ENCODE peak calls at places on chromosomes 6 and 20, in four cellular contexts. H is GM12865; F is CD4-positive, alpha-beta T cell; T is tibial nerve. X is an unnamed sample.
A peak's percentile ranks its signal among the peaks of the same experiment; 100 is the strongest.

GRCh38 chr6:47865206-47865605 is 83.4 kb downstream of the OPN5 start:
- DNase-seq in T (no peak), H (no peak), F (no peak), X (no peak)

GRCh38 chr6:30818426-30818841 is 65.9 kb upstream of the DDR1 start:
- DNase-seq in H (no peak), T (no peak), F (no peak), X (no peak)

GRCh38 chr20:59571591-59572314 is 32.6 kb upstream of the PHACTR3 start:
- DNase-seq in T (peak; percentile 30), H (peak; percentile 48), F (peak; percentile 42), X (peak; percentile 69)

GRCh38 chr6:103675807-103676406 is 1183.8 kb downstream of the HACE1 start:
- DNase-seq in H (no peak), T (no peak), F (no peak), X (no peak)

GRCh38 chr20:63312268-63312667 is 19.3 kb downstream of the COL20A1 start:
- DNase-seq in T (no peak), F (no peak), H (no peak), X (no peak)

GRCh38 chr6:112563368-112563767 is 216.2 kb downstream of the RFPL4B start:
- DNase-seq in F (no peak), H (no peak), T (no peak), X (no peak)

GRCh38 chr20:2692886-2693285 is 306 bp downstream of the EBF4 start:
- DNase-seq in F (no peak), T (no peak), H (no peak), X (no peak)

GRCh38 chr6:26026833-26027490 is 60.3 kb upstream of the HFE start:
- DNase-seq in F (peak; percentile 86), H (peak; percentile 99), T (peak; percentile 88), X (peak; percentile 93)

GRCh38 chr6:29153083-29153482 is 17.6 kb upstream of the OR2J2 start:
- DNase-seq in T (no peak), H (no peak), F (no peak), X (no peak)

GRCh38 chr6:21992178-21992967 is 304.5 kb downstream of the PRL start:
- DNase-seq in F (no peak), H (peak; percentile 46), T (no peak), X (peak; percentile 57)

GRCh38 chr6:31734703-31735500 is 1.4 kb downstream of the CLIC1 start:
- DNase-seq in H (peak; percentile 88), T (no peak), F (no peak), X (peak; percentile 78)

GRCh38 chr20:1888796-1889463 is 6.3 kb upstream of the SIRPA start:
- DNase-seq in H (no peak), T (no peak), F (no peak), X (no peak)

GRCh38 chr6:82246802-82247633 is 526 bp downstream of the IBTK start:
- DNase-seq in T (no peak), F (no peak), H (peak; percentile 66), X (peak; percentile 43)

GRCh38 chr20:36644032-36644712 is 1.8 kb downstream of the SLA2 start:
- DNase-seq in F (peak; percentile 24), H (peak; percentile 18), T (no peak), X (peak; percentile 80)

GRCh38 chr20:43667341-43668132 is 623 bp downstream of the MYBL2 start:
- DNase-seq in H (peak; percentile 54), F (no peak), T (no peak), X (peak; percentile 47)

GRCh38 chr6:128713461-128713860 is 169.5 kb upstream of the LAMA2 start:
- DNase-seq in H (no peak), F (no peak), T (no peak), X (no peak)

GRCh38 chr20:34216382-34216742 is 24.9 kb upstream of the ASIP start:
- DNase-seq in T (no peak), H (no peak), F (no peak), X (no peak)

GRCh38 chr20:24522452-24523330 is 53.3 kb downstream of the SYNDIG1 start:
- DNase-seq in T (no peak), F (no peak), H (no peak), X (no peak)

GRCh38 chr20:63073051-63073737 is 66.4 kb upstream of the BHLHE23 start:
- DNase-seq in F (no peak), H (no peak), T (no peak), X (no peak)

GRCh38 chr20:11153819-11154218 is 480.0 kb upstream of the JAG1 start:
- DNase-seq in F (no peak), H (no peak), T (no peak), X (no peak)

GRCh38 chr6:52089758-52090348 is 2.4 kb upstream of the PKHD1 start:
- DNase-seq in F (no peak), T (no peak), H (no peak), X (no peak)

GRCh38 chr6:146892613-146893401 is 294.0 kb downstream of the ADGB start:
- DNase-seq in T (no peak), F (no peak), H (no peak), X (no peak)

GRCh38 chr20:37242503-37242902 is 19.1 kb downstream of the GHRH start:
- DNase-seq in F (no peak), T (no peak), H (no peak), X (no peak)

GRCh38 chr6:82410151-82410621 is 46.6 kb downstream of the TPBG start:
- DNase-seq in H (no peak), T (no peak), F (no peak), X (no peak)

GRCh38 chr6:6841571-6841970 is 253.1 kb downstream of the LY86 start:
- DNase-seq in F (no peak), H (no peak), T (no peak), X (no peak)

GRCh38 chr6:155093430-155093829 is 98.3 kb downstream of the TIAM2 start:
- DNase-seq in H (no peak), T (no peak), F (no peak), X (peak; percentile 56)

GRCh38 chr20:23332467-23332866 is 18.1 kb upstream of the NXT1 start:
- DNase-seq in F (no peak), T (no peak), H (no peak), X (no peak)

GRCh38 chr6:41027251-41027650 is 11.8 kb downstream of the UNC5CL start:
- DNase-seq in T (no peak), H (no peak), F (no peak), X (no peak)

GRCh38 chr20:38338849-38339520 is 7.3 kb upstream of the LBP start:
- DNase-seq in F (no peak), H (no peak), T (no peak), X (no peak)

GRCh38 chr6:82365011-82365751 is 1.6 kb downstream of the TPBG start:
- DNase-seq in H (peak; percentile 26), F (no peak), T (no peak), X (no peak)

GRCh38 chr6:56292505-56293181 is 45.3 kb upstream of the COL21A1 start:
- DNase-seq in H (peak; percentile 34), T (no peak), F (no peak), X (no peak)

GRCh38 chr20:9467995-9468394 is 46.4 kb upstream of the LAMP5 start:
- DNase-seq in H (peak; percentile 25), T (no peak), F (no peak), X (no peak)

GRCh38 chr6:125918681-125919566 is 37.6 kb upstream of the HINT3 start:
- DNase-seq in F (peak; percentile 9), H (peak; percentile 92), T (no peak), X (peak; percentile 67)

GRCh38 chr20:11646359-11646758 is 271.3 kb upstream of the BTBD3 start:
- DNase-seq in T (no peak), F (no peak), H (no peak), X (no peak)

GRCh38 chr20:2742934-2743559 is 50.5 kb downstream of the EBF4 start:
- DNase-seq in T (no peak), H (peak; percentile 65), F (peak; percentile 63), X (peak; percentile 77)

GRCh38 chr20:56733967-56734366 is 104.9 kb downstream of the TFAP2C start:
- DNase-seq in F (no peak), H (no peak), T (no peak), X (no peak)

DNA sequence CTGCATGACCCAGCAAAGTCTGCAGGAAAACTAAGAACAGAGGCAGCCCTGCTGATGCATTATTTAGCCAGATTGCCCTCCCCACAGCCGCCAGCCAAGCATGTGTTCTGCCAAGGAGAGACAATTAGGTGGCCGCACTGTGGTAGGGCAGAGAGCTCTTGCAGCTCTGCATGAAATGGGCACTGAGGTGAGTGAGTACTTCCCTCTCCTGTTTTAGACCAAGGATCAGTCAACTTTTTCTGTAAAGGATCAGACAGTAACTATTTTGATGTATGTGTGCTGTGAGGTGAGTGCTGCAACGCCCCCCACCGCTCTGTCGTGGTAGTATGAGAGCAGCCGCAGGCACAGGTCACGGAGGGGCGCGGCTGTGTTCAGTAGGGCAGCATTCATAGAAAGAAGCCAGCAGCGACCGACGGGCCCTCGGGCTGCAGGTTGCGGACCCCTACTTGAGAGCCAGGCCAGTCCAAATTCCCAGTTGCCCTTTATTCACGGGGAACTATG is 23.8 kb upstream of the FAM50B start:
- DNase-seq in F (no peak), H (no peak), T (no peak), X (no peak)
- TF ChIP-seq CTCF in F (no peak), H (no peak), T (peak; percentile 52), X (no peak)

GRCh38 chr6:162416307-162416706 is 311.3 kb downstream of the PRKN start:
- DNase-seq in H (no peak), F (no peak), T (no peak), X (no peak)
- TF ChIP-seq CTCF in H (no peak), F (no peak), T (no peak), X (no peak)

GRCh38 chr6:131033631-131034030 is 29.4 kb downstream of the EPB41L2 start:
- DNase-seq in H (no peak), T (no peak), F (no peak), X (no peak)
- TF ChIP-seq CTCF in H (no peak), T (no peak), F (no peak), X (no peak)

DNA sequence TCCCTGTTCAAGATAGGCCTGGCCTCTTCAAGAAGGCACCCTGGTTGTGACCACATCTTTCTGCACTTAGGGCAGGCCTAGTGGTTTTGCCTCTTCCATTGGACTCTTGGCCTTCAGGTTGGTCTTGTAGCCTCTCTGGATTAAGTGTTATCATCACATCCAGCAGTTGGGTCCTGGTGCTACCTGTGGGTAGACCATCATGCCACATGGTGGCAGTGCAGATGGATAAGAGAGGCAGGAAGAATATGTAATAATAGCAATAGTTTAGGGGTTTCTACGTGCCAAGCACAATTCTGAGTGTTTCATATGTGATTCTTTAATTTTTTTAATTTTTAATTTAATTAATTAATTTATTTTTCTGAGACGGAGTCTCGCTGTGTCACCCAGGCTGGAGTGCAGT is 28.5 kb upstream of the SNRPB2 start:
- DNase-seq in T (no peak), F (no peak), H (peak; percentile 44), X (peak; percentile 40)
- TF ChIP-seq CTCF in T (no peak), F (peak; percentile 41), H (peak; percentile 42), X (peak; percentile 36)

GRCh38 chr20:40565681-40566040 is 123.4 kb downstream of the MAFB start:
- DNase-seq in H (no peak), T (no peak), F (no peak), X (no peak)
- TF ChIP-seq CTCF in H (no peak), T (no peak), F (no peak), X (no peak)

GRCh38 chr6:91135406-91135805 is 548.5 kb upstream of the MAP3K7 start:
- DNase-seq in H (no peak), F (no peak), T (no peak), X (no peak)
- TF ChIP-seq CTCF in H (no peak), F (no peak), T (no peak), X (no peak)

DNA sequence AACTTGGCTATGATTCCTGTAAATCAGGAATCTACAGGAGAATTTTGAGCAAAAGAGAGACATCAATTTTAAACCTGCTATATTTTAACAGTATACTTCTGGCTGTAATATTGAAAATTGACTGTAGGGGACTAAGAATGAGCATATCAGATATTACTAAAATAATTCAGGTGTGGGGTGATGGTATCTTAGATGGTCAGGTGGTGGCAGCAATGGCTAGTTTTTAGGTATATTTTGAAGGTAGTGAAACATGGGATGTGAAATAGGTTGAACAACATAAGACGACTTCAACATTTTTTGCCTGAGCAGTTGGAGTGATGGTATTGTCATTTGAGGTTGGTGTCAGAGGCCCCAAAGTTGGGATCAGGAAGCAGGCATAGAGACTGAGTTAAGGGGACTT is 32.1 kb downstream of the FAM83B start:
- DNase-seq in T (no peak), H (no peak), F (no peak), X (no peak)
- TF ChIP-seq CTCF in T (no peak), H (no peak), F (no peak), X (no peak)

X was measured in activated CD8-positive, alpha-beta T cell treated with anti-CD3 and anti-CD28 coated beads for 36 hours.